ENCODE peak calls at places on chromosomes 3 and 15, in six cellular contexts. S is lower leg skin, F is K562, L is transverse colon, A is Peyer's patch, O is A549. P is an unnamed sample.

GRCh38 chr15:51576911-51577500 is 45.6 kb downstream of the DMXL2 start:
- DNase-seq in S (no peak), F (peak), L (no peak), A (no peak), O (no peak), P (no peak)

GRCh38 chr15:51751687-51752683 is 588 bp downstream of the TMOD2 start:
- DNase-seq in S (no peak), F (peak), L (peak), A (peak), O (peak), P (peak)

GRCh38 chr3:74415731-74416130 is 198.7 kb downstream of the CNTN3 start:
- DNase-seq in S (no peak), F (no peak), L (no peak), A (no peak), O (no peak), P (no peak)

GRCh38 chr3:183537295-183537730 is 18.2 kb downstream of the KLHL6 start:
- DNase-seq in S (no peak), F (no peak), L (no peak), A (no peak), O (no peak), P (no peak)

GRCh38 chr3:72347819-72348319 is 500.4 kb downstream of the SHQ1 start:
- DNase-seq in S (peak), F (no peak), L (peak), A (peak), O (no peak), P (peak)

GRCh38 chr3:143731304-143731703 is 117.0 kb downstream of the SLC9A9 start:
- DNase-seq in S (no peak), F (no peak), L (no peak), A (no peak), O (no peak), P (no peak)

GRCh38 chr3:54342676-54343075 is 220.3 kb downstream of the CACNA2D3 start:
- DNase-seq in S (no peak), F (no peak), L (no peak), A (no peak), O (no peak), P (no peak)

GRCh38 chr3:190721330-190721729 is 141.2 kb downstream of the GMNC start:
- DNase-seq in S (no peak), F (no peak), L (no peak), A (no peak), O (no peak), P (no peak)

GRCh38 chr3:149455366-149455765 is 19.1 kb upstream of the TM4SF4 start:
- DNase-seq in S (no peak), F (no peak), L (no peak), A (no peak), O (no peak), P (no peak)

GRCh38 chr3:186150234-186150830 is 41.4 kb upstream of the ETV5 start:
- DNase-seq in S (no peak), F (no peak), L (no peak), A (no peak), O (no peak), P (no peak)

GRCh38 chr15:101128696-101129095 is 123.2 kb downstream of the CHSY1 start:
- DNase-seq in S (no peak), F (no peak), L (no peak), A (no peak), O (no peak), P (no peak)

GRCh38 chr3:108153451-108153981 is 62.7 kb upstream of the CD47 start:
- DNase-seq in S (no peak), F (peak), L (peak), A (no peak), O (peak), P (peak)

GRCh38 chr3:47283193-47283537 is 421 bp downstream of the KLHL18 start:
- DNase-seq in S (no peak), F (no peak), L (peak), A (no peak), O (peak), P (peak)

GRCh38 chr15:33535135-33535534 is 224.4 kb downstream of the RYR3 start:
- DNase-seq in S (no peak), F (no peak), L (no peak), A (no peak), O (no peak), P (no peak)

GRCh38 chr15:41281236-41281635 is 50.2 kb downstream of the CHP1 start:
- DNase-seq in S (no peak), F (no peak), L (no peak), A (no peak), O (peak), P (no peak)

GRCh38 chr3:44950273-44950672 is 25.7 kb downstream of the ZDHHC3 start:
- DNase-seq in S (no peak), F (no peak), L (no peak), A (no peak), O (no peak), P (no peak)

GRCh38 chr3:62109534-62109933 is 263.8 kb downstream of the FEZF2 start:
- DNase-seq in S (no peak), F (no peak), L (no peak), A (no peak), O (no peak), P (no peak)

GRCh38 chr3:63685340-63685739 is 32.9 kb downstream of the SNTN start:
- DNase-seq in S (no peak), F (no peak), L (no peak), A (no peak), O (no peak), P (no peak)

GRCh38 chr3:14391033-14391432 is 11.4 kb upstream of the SLC6A6 start:
- DNase-seq in S (no peak), F (peak), L (no peak), A (no peak), O (peak), P (no peak)

GRCh38 chr3:150515210-150515609 is 31.1 kb downstream of the SERP1 start:
- DNase-seq in S (no peak), F (no peak), L (no peak), A (no peak), O (no peak), P (no peak)

GRCh38 chr3:38707730-38708129 is 58.2 kb upstream of the SCN5A start:
- DNase-seq in S (peak), F (peak), L (no peak), A (no peak), O (peak), P (peak)

DNA sequence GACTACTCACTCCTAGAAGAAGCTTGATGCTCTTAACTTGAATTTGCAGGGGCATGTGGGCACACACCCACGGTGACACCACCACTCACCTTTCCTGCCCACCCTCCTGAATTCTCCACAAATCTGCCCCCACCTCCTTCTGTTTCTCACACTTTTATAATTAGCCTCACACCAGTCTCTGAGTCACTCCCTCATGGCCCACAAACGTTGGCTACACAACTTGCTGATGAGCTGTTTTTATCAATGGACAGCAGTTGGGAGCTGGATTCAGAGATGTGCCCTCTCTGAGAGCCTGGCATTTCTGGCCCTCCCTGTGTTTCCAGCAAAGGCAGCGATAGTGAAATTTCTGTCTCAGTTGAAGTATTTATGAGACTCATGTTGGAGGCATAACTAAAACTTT is 1.3 kb downstream of the COLQ start:
- DNase-seq in S (no peak), F (no peak), L (no peak), A (no peak), O (no peak), P (peak)
- TF ChIP-seq POLR2A in S (no peak), F (no peak), L (no peak), A (no peak), O (no peak), P (peak)

GRCh38 chr3:146542179-146542578 is 2.2 kb downstream of the PLSCR1 start:
- DNase-seq in S (no peak), F (no peak), L (no peak), A (no peak), O (no peak), P (no peak)
- TF ChIP-seq POLR2A in S (no peak), F (no peak), L (peak), A (no peak), O (no peak), P (no peak)

GRCh38 chr3:142724682-142725351 is 983 bp downstream of the TRPC1 start:
- DNase-seq in S (peak), F (peak), L (peak), A (peak), O (peak), P (no peak)
- TF ChIP-seq POLR2A in S (no peak), F (peak), L (no peak), A (no peak), O (no peak), P (no peak)

DNA sequence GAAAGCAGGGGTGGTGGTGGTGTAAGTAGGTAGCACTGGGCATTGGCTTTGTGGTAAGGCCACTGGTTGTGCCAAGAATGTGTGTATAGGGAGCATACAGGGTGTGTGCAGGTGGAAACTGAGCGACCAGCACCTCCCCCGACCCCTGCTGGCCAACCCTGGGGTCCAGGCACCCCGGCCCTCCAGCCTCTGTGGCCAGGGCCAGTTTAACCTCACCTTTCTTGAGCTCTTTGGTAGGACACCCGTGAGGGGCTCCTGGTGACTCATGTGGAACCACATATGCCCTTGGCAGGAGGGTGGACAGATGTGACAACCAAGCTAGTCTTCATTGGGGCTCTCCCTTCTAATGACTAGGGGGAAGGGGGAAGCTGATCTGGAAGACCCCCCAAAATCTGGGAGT is 19.5 kb downstream of the SHF start:
- DNase-seq in S (no peak), F (no peak), L (no peak), A (peak), O (no peak), P (peak)
- TF ChIP-seq POLR2A in S (no peak), F (no peak), L (no peak), A (no peak), O (no peak), P (no peak)

GRCh38 chr15:60570936-60571530 is 92.1 kb upstream of the ICE2 start:
- DNase-seq in S (no peak), F (no peak), L (no peak), A (no peak), O (no peak), P (no peak)
- TF ChIP-seq POLR2A in S (no peak), F (no peak), L (no peak), A (no peak), O (no peak), P (no peak)

DNA sequence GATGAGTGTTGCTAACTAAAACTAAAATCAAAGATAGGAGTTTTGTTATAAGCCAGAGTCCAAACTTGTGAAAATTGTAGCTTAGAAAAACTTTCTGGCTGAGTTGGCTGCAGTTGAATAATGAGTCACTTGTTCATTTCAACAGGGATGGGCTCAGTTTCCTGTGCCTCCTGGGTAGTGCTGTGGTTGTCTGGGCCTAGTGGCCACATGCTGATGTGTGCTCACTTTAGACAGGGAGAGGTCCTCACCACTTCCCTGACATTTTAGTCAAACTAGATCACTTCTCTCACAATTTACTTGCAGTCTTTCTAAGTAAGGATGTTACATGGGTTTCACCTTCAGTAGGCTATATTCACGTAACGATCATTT is 6.3 kb upstream of the UBE2Q2 start:
- DNase-seq in S (peak), F (no peak), L (no peak), A (no peak), O (peak), P (no peak)
- TF ChIP-seq POLR2A in S (no peak), F (no peak), L (no peak), A (no peak), O (no peak), P (no peak)

DNA sequence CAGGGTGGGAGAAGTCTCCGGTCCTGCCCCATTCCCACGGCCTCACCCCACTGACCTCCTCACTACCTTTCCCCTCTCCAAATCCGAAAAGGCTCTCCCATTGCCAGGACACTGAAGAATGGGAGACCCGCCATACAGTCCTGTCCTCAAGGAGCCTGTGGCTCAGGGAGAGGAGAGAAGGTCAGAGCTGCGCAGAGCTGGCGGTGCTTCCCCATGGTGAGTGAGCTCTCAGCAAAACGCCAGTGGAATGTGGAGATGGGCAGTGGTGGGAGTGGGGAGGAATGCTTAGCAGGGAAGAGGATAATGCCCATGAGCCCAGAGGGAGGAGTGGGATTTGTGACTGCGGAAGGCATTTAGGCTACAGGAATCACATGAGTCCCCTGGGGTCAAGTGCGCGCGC is 20.1 kb downstream of the FAM43A start:
- DNase-seq in S (no peak), F (no peak), L (no peak), A (no peak), O (no peak), P (no peak)
- TF ChIP-seq POLR2A in S (no peak), F (no peak), L (no peak), A (no peak), O (no peak), P (no peak)

GRCh38 chr15:64379216-64379960 is 1.9 kb downstream of the PCLAF start:
- DNase-seq in S (peak), F (no peak), L (no peak), A (no peak), O (no peak), P (peak)

GRCh38 chr15:64383760-64384159 is 2.5 kb upstream of the PCLAF start:
- DNase-seq in S (no peak), F (no peak), L (no peak), A (no peak), O (no peak), P (no peak)

GRCh38 chr15:64386291-64386690 is 1.3 kb upstream of the TRIP4 start:
- DNase-seq in S (peak), F (no peak), L (no peak), A (no peak), O (no peak), P (no peak)

GRCh38 chr15:64381000-64381751 is at the start of gene PCLAF:
- DNase-seq in S (peak), F (peak), L (peak), A (peak), O (peak), P (peak)
- TF ChIP-seq POLR2A in S (no peak), F (peak), L (no peak), A (no peak), O (peak), P (peak)

GRCh38 chr3:157533298-157533870 is 30.2 kb upstream of the VEPH1 start:
- DNase-seq in S (no peak), F (peak), L (no peak), A (no peak), O (no peak), P (no peak)

GRCh38 chr3:157530637-157531300 is 27.6 kb upstream of the VEPH1 start:
- DNase-seq in S (no peak), F (no peak), L (no peak), A (no peak), O (no peak), P (no peak)

GRCh38 chr3:157531301-157531660 is 28.1 kb upstream of the VEPH1 start:
- DNase-seq in S (no peak), F (no peak), L (no peak), A (no peak), O (no peak), P (no peak)

GRCh38 chr3:157531771-157532170 is 28.6 kb upstream of the VEPH1 start:
- DNase-seq in S (no peak), F (no peak), L (no peak), A (no peak), O (no peak), P (no peak)

DNA sequence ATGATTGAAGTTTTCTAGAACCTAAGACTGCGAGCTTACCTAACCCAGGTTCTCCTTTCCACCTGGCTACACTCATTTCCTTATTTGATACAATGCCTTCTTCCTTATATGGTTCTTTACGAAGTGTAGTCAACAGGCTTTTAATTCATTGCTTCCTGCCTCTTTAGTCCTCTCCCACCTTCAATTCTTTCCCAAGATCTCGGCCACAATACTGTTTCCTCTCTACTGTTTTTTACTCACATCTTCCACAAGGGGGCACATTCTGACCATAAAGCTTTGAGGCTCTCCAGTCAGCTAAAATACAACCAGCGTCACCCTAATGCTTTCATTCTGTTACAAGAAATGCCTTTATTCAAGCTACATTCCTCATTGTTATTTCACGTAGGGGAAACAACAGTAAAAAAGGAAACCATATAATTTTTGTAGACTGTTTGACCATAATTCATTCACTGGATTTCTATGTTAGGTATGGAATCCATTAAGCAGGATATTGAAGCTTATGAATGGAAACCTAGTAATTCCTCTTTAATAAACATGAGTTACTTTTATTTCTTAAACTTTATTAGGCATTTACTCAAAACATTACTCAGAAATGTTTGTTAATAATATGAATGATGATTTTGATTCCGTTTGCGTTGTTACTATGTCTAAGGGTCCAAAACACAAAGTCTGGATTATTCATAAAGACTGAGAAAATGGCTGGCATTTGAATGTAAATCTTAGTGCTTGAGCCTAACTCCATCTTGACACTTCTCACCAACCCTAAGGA is 29.5 kb upstream of the VEPH1 start:
- DNase-seq in S (no peak), F (peak), L (no peak), A (no peak), O (peak), P (peak)
- TF ChIP-seq POLR2A in S (no peak), F (no peak), L (no peak), A (no peak), O (no peak), P (no peak)